ENCODE peak calls at places on chromosomes 2 and 18, in six cellular contexts. One of them, this sample, is unnamed.

GRCh38 chr18:8536226-8536625 is 73.0 kb upstream of the RAB12 start:
- DNase-seq in cardiac muscle cell: no peak
- DNase-seq in body of pancreas: no peak
- DNase-seq in fibroblast of lung: no peak
- DNase-seq in K562: no peak
- DNase-seq in CD4-positive, alpha-beta T cell: no peak
- DNase-seq in this sample: no peak

GRCh38 chr2:7430869-7431641 is 513.8 kb downstream of the RNF144A start:
- DNase-seq in K562: no peak
- DNase-seq in cardiac muscle cell: peak; percentile 5
- DNase-seq in body of pancreas: peak; percentile 41
- DNase-seq in CD4-positive, alpha-beta T cell: peak; percentile 18
- DNase-seq in fibroblast of lung: no peak
- DNase-seq in this sample: no peak

GRCh38 chr2:210654091-210654490 is 97.7 kb downstream of the CPS1 start:
- DNase-seq in fibroblast of lung: no peak
- DNase-seq in body of pancreas: no peak
- DNase-seq in cardiac muscle cell: no peak
- DNase-seq in CD4-positive, alpha-beta T cell: no peak
- DNase-seq in K562: no peak
- DNase-seq in this sample: no peak

GRCh38 chr2:2324119-2324518 is 7.0 kb downstream of the MYT1L start:
- DNase-seq in body of pancreas: no peak
- DNase-seq in fibroblast of lung: no peak
- DNase-seq in CD4-positive, alpha-beta T cell: no peak
- DNase-seq in K562: no peak
- DNase-seq in cardiac muscle cell: no peak
- DNase-seq in this sample: no peak

GRCh38 chr2:153739394-153739793 is 132.3 kb upstream of the GALNT13 start:
- DNase-seq in body of pancreas: no peak
- DNase-seq in CD4-positive, alpha-beta T cell: no peak
- DNase-seq in cardiac muscle cell: no peak
- DNase-seq in K562: no peak
- DNase-seq in fibroblast of lung: no peak
- DNase-seq in this sample: no peak

GRCh38 chr2:213015387-213016165 is 135.8 kb downstream of the IKZF2 start:
- DNase-seq in body of pancreas: no peak
- DNase-seq in fibroblast of lung: no peak
- DNase-seq in K562: no peak
- DNase-seq in cardiac muscle cell: no peak
- DNase-seq in CD4-positive, alpha-beta T cell: no peak
- DNase-seq in this sample: no peak

GRCh38 chr2:168583710-168584521 is 127.8 kb downstream of the CERS6 start:
- DNase-seq in cardiac muscle cell: peak; percentile 61
- DNase-seq in fibroblast of lung: peak; percentile 70
- DNase-seq in CD4-positive, alpha-beta T cell: no peak
- DNase-seq in K562: no peak
- DNase-seq in body of pancreas: peak; percentile 39
- DNase-seq in this sample: no peak

GRCh38 chr2:28360742-28361293 is 31.8 kb upstream of the FOSL2 start:
- DNase-seq in fibroblast of lung: peak; percentile 88
- DNase-seq in K562: peak; percentile 32
- DNase-seq in cardiac muscle cell: peak; percentile 65
- DNase-seq in body of pancreas: no peak
- DNase-seq in CD4-positive, alpha-beta T cell: no peak
- DNase-seq in this sample: no peak

GRCh38 chr2:165055081-165055879 is 100.0 kb upstream of the SLC38A11 start:
- DNase-seq in cardiac muscle cell: peak; percentile 15
- DNase-seq in body of pancreas: no peak
- DNase-seq in fibroblast of lung: no peak
- DNase-seq in CD4-positive, alpha-beta T cell: no peak
- DNase-seq in K562: no peak
- DNase-seq in this sample: no peak

GRCh38 chr2:28394997-28395333 is 2.3 kb downstream of the FOSL2 start:
- DNase-seq in fibroblast of lung: no peak
- DNase-seq in body of pancreas: no peak
- DNase-seq in cardiac muscle cell: no peak
- DNase-seq in CD4-positive, alpha-beta T cell: no peak
- DNase-seq in K562: no peak
- DNase-seq in this sample: no peak

GRCh38 chr2:43217228-43218220 is 8.9 kb downstream of the ZFP36L2 start:
- DNase-seq in CD4-positive, alpha-beta T cell: no peak
- DNase-seq in K562: no peak
- DNase-seq in fibroblast of lung: no peak
- DNase-seq in cardiac muscle cell: no peak
- DNase-seq in body of pancreas: peak; percentile 53
- DNase-seq in this sample: no peak

GRCh38 chr2:113136828-113137775 is 9.7 kb downstream of the IL1RN start:
- DNase-seq in body of pancreas: peak; percentile 59
- DNase-seq in CD4-positive, alpha-beta T cell: no peak
- DNase-seq in fibroblast of lung: peak; percentile 65
- DNase-seq in K562: peak; percentile 56
- DNase-seq in cardiac muscle cell: peak; percentile 57
- DNase-seq in this sample: peak; percentile 53

GRCh38 chr18:76491801-76492668 is 3.0 kb downstream of the ZNF516 start:
- DNase-seq in K562: no peak
- DNase-seq in fibroblast of lung: peak; percentile 49
- DNase-seq in body of pancreas: peak; percentile 62
- DNase-seq in cardiac muscle cell: peak; percentile 48
- DNase-seq in CD4-positive, alpha-beta T cell: peak; percentile 18
- DNase-seq in this sample: peak; percentile 27

GRCh38 chr2:198660491-198660890 is 797.2 kb downstream of the SATB2 start:
- DNase-seq in fibroblast of lung: no peak
- DNase-seq in CD4-positive, alpha-beta T cell: no peak
- DNase-seq in cardiac muscle cell: no peak
- DNase-seq in body of pancreas: no peak
- DNase-seq in K562: no peak
- DNase-seq in this sample: no peak

GRCh38 chr18:8506251-8507049 is 102.8 kb upstream of the RAB12 start:
- DNase-seq in CD4-positive, alpha-beta T cell: no peak
- DNase-seq in body of pancreas: no peak
- DNase-seq in fibroblast of lung: no peak
- DNase-seq in K562: no peak
- DNase-seq in cardiac muscle cell: no peak
- DNase-seq in this sample: no peak

GRCh38 chr2:152453129-152453642 is 118.2 kb downstream of the FMNL2 start:
- DNase-seq in CD4-positive, alpha-beta T cell: no peak
- DNase-seq in cardiac muscle cell: no peak
- DNase-seq in fibroblast of lung: no peak
- DNase-seq in K562: no peak
- DNase-seq in body of pancreas: no peak
- DNase-seq in this sample: no peak

GRCh38 chr2:55165567-55165966 is 66.5 kb downstream of the CLHC1 start:
- DNase-seq in cardiac muscle cell: peak; percentile 54
- DNase-seq in body of pancreas: no peak
- DNase-seq in CD4-positive, alpha-beta T cell: no peak
- DNase-seq in fibroblast of lung: peak; percentile 56
- DNase-seq in K562: no peak
- DNase-seq in this sample: no peak

GRCh38 chr2:136378712-136379595 is 261.0 kb upstream of the CXCR4 start:
- DNase-seq in body of pancreas: peak; percentile 54
- DNase-seq in K562: peak; percentile 36
- DNase-seq in cardiac muscle cell: peak; percentile 68
- DNase-seq in CD4-positive, alpha-beta T cell: peak; percentile 72
- DNase-seq in fibroblast of lung: peak; percentile 45
- DNase-seq in this sample: peak; percentile 14

GRCh38 chr18:6624729-6625308 is 104.7 kb upstream of the ARHGAP28 start:
- DNase-seq in body of pancreas: no peak
- DNase-seq in fibroblast of lung: peak; percentile 86
- DNase-seq in CD4-positive, alpha-beta T cell: no peak
- DNase-seq in K562: no peak
- DNase-seq in cardiac muscle cell: peak; percentile 77
- DNase-seq in this sample: no peak

GRCh38 chr2:46970334-46971288 is 55.0 kb upstream of the MCFD2 start:
- DNase-seq in K562: no peak
- DNase-seq in CD4-positive, alpha-beta T cell: no peak
- DNase-seq in cardiac muscle cell: peak; percentile 70
- DNase-seq in body of pancreas: peak; percentile 93
- DNase-seq in fibroblast of lung: peak; percentile 70
- DNase-seq in this sample: peak; percentile 75

GRCh38 chr2:225534697-225535096 is 135.2 kb downstream of the NYAP2 start:
- DNase-seq in cardiac muscle cell: no peak
- DNase-seq in CD4-positive, alpha-beta T cell: no peak
- DNase-seq in fibroblast of lung: no peak
- DNase-seq in body of pancreas: no peak
- DNase-seq in K562: no peak
- DNase-seq in this sample: no peak

GRCh38 chr2:1501196-1501851 is 88.1 kb downstream of the TPO start:
- DNase-seq in fibroblast of lung: no peak
- DNase-seq in body of pancreas: no peak
- DNase-seq in CD4-positive, alpha-beta T cell: no peak
- DNase-seq in K562: no peak
- DNase-seq in cardiac muscle cell: no peak
- DNase-seq in this sample: no peak

GRCh38 chr2:70902067-70902442 is 33.6 kb upstream of the ATP6V1B1 start:
- DNase-seq in CD4-positive, alpha-beta T cell: no peak
- DNase-seq in fibroblast of lung: peak; percentile 15
- DNase-seq in body of pancreas: no peak
- DNase-seq in K562: no peak
- DNase-seq in cardiac muscle cell: no peak
- DNase-seq in this sample: no peak

GRCh38 chr2:88580088-88580487 is 47.2 kb downstream of the EIF2AK3 start:
- DNase-seq in CD4-positive, alpha-beta T cell: no peak
- DNase-seq in cardiac muscle cell: no peak
- DNase-seq in body of pancreas: no peak
- DNase-seq in K562: no peak
- DNase-seq in fibroblast of lung: no peak
- DNase-seq in this sample: no peak

DNA sequence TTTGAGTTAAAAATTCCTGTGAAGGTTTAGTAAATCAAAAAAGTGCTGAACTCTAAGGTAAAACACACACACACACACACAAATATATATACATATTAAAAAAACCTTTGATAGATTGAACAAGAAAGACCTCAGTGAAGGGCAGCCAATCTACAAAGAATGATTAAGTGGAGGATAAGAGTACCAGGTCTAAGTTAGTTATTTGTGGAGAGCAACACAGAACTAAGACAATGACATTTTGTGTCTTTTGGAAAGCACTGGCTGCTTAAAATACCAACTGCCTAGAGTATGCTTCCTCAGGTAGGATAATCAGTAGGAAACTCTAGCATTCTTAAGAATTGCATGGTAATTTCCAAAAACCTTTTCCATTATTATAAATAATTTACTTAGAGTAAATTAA is 481.4 kb upstream of the SYT4 start:
- DNase-seq in K562: no peak
- DNase-seq in fibroblast of lung: no peak
- DNase-seq in CD4-positive, alpha-beta T cell: no peak
- DNase-seq in body of pancreas: no peak
- DNase-seq in cardiac muscle cell: no peak
- DNase-seq in this sample: no peak
- H3K9me3 ChIP-seq in K562: no peaks in the 10 kb centered on the region
- H3K9me3 ChIP-seq in fibroblast of lung: no peaks in the 10 kb centered on the region
- H3K9me3 ChIP-seq in CD4-positive, alpha-beta T cell: no peaks in the 10 kb centered on the region
- H3K9me3 ChIP-seq in body of pancreas: no peaks in the 10 kb centered on the region
- H3K9me3 ChIP-seq in cardiac muscle cell: no peaks in the 10 kb centered on the region
- H3K9me3 ChIP-seq in this sample: no peaks in the 10 kb centered on the region

DNA sequence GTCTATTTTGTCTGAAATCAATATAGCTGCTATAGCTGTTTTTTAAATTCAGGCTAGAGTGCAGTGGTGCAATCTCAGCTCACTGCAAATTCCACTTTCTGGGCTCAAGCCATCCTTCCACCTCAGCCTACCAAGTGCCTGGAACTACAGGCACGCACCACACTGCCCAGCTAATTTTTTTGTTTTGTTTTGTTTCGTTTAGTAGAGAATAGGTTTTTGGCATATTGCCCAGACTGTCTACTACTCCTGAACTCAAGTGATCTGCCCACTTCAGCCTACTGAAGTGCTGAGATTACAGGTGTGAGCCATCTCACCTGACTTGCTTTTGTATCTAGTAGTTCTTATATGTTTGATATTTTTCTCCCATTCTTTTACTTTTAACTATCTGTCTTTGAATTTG is 259.7 kb downstream of the CDH19 start:
- DNase-seq in CD4-positive, alpha-beta T cell: no peak
- DNase-seq in cardiac muscle cell: no peak
- DNase-seq in fibroblast of lung: no peak
- DNase-seq in body of pancreas: no peak
- DNase-seq in K562: no peak
- DNase-seq in this sample: no peak
- H3K9me3 ChIP-seq in CD4-positive, alpha-beta T cell: no peaks in the 10 kb centered on the region
- H3K9me3 ChIP-seq in cardiac muscle cell: no peaks in the 10 kb centered on the region
- H3K9me3 ChIP-seq in fibroblast of lung: no peaks in the 10 kb centered on the region
- H3K9me3 ChIP-seq in body of pancreas: no peaks in the 10 kb centered on the region
- H3K9me3 ChIP-seq in K562: no peaks in the 10 kb centered on the region
- H3K9me3 ChIP-seq in this sample: no peaks in the 10 kb centered on the region

GRCh38 chr18:41312241-41312590 is 642.8 kb upstream of the PIK3C3 start:
- DNase-seq in body of pancreas: no peak
- DNase-seq in K562: no peak
- DNase-seq in fibroblast of lung: no peak
- DNase-seq in cardiac muscle cell: no peak
- DNase-seq in CD4-positive, alpha-beta T cell: no peak
- DNase-seq in this sample: no peak

GRCh38 chr18:41311571-41312240 is 643.3 kb upstream of the PIK3C3 start:
- DNase-seq in cardiac muscle cell: no peak
- DNase-seq in CD4-positive, alpha-beta T cell: no peak
- DNase-seq in body of pancreas: no peak
- DNase-seq in fibroblast of lung: no peak
- DNase-seq in K562: no peak
- DNase-seq in this sample: no peak

GRCh38 chr18:41320090-41320489 is 634.9 kb upstream of the PIK3C3 start:
- DNase-seq in CD4-positive, alpha-beta T cell: no peak
- DNase-seq in body of pancreas: no peak
- DNase-seq in K562: no peak
- DNase-seq in cardiac muscle cell: no peak
- DNase-seq in fibroblast of lung: no peak
- DNase-seq in this sample: peak; percentile 15

GRCh38 chr18:41315134-41315533 is 639.9 kb upstream of the PIK3C3 start:
- DNase-seq in body of pancreas: no peak
- DNase-seq in K562: no peak
- DNase-seq in CD4-positive, alpha-beta T cell: no peak
- DNase-seq in cardiac muscle cell: no peak
- DNase-seq in fibroblast of lung: no peak
- DNase-seq in this sample: no peak
- H3K9me3 ChIP-seq in body of pancreas: no peaks in the 10 kb centered on the region
- H3K9me3 ChIP-seq in K562: no peaks in the 10 kb centered on the region
- H3K9me3 ChIP-seq in CD4-positive, alpha-beta T cell: no peaks in the 10 kb centered on the region
- H3K9me3 ChIP-seq in cardiac muscle cell: no peaks in the 10 kb centered on the region
- H3K9me3 ChIP-seq in fibroblast of lung: no peaks in the 10 kb centered on the region
- H3K9me3 ChIP-seq in this sample: no peaks in the 10 kb centered on the region

DNA sequence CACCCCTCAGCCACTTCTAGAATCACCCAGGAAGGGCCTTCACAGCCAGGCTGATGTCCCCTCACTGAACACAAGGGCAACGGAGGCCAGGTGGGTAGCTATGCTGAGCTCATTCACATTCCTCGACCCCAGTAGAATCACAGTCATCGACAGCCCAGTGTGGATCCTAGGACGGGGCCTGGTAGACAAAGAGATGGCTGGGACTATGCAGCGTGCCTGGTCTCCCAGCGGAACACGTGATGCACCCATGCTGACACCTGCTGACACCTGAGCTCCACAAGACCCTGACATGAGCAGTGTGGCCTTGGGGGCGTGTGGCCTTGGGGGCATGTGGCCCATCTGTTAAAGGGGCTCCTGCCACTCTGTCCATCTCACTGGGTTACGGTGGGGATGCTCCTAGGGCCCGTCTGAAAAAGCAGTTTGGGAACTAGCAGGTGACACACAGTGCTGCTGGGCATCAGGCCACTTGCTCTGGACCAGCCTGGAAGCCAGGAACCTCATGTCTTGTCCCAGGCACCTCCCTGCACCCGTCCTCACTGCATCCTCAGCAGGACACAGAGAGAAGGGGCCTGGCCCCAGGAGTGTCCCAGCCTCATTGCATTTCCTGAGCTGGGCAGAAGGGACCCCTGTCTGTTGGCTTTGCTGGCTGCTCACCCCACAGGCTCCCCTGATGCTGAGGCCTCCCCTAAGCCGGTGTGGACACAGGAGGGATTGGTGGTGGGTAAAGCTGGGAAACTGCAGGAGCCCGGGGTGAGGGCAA is 9.7 kb downstream of the ECEL1 start:
- DNase-seq in body of pancreas: peak; percentile 2
- DNase-seq in CD4-positive, alpha-beta T cell: no peak
- DNase-seq in fibroblast of lung: no peak
- DNase-seq in K562: no peak
- DNase-seq in cardiac muscle cell: no peak
- DNase-seq in this sample: no peak
- H3K9me3 ChIP-seq in body of pancreas: no peaks in the 10 kb centered on the region
- H3K9me3 ChIP-seq in CD4-positive, alpha-beta T cell: no peaks in the 10 kb centered on the region
- H3K9me3 ChIP-seq in fibroblast of lung: no peaks in the 10 kb centered on the region
- H3K9me3 ChIP-seq in K562: no peaks in the 10 kb centered on the region
- H3K9me3 ChIP-seq in cardiac muscle cell: no peaks in the 10 kb centered on the region
- H3K9me3 ChIP-seq in this sample: no peaks in the 10 kb centered on the region

This sample was measured in prostate gland.